ENCODE peak calls at places on chromosomes 2 and 18, in nine cellular contexts. J is naive B cell, Q is COR-L47, P is SK-MEL-5, X is NCI-H69, I is mucosa of gallbladder, R is kidney epithelial cell, D is A549, B is epithelial cell of esophagus. K is an unnamed sample.
A peak's percentile ranks its signal among the peaks of the same experiment; 100 is the strongest.

GRCh38 chr2:203399031-203399430 is 70.8 kb downstream of the ABI2 start:
- DNase-seq in B (no peak), R (no peak), J (no peak), D (no peak), Q (no peak), P (no peak), I (no peak), X (no peak), K (no peak)

GRCh38 chr2:140589696-140590095 is 1541.1 kb downstream of the LRP1B start:
- DNase-seq in X (no peak), P (no peak), B (no peak), R (no peak), Q (no peak), D (no peak), I (no peak), J (no peak), K (no peak)

GRCh38 chr2:33441235-33441810 is 35.1 kb upstream of the RASGRP3 start:
- DNase-seq in X (peak; percentile 44), P (peak; percentile 90), Q (peak; percentile 2), D (peak; percentile 80), J (peak; percentile 2), B (peak; percentile 64), I (peak; percentile 31), R (no peak), K (no peak)

GRCh38 chr2:237412646-237413292 is 1.2 kb downstream of the COL6A3 start:
- DNase-seq in P (no peak), D (no peak), I (no peak), B (no peak), X (no peak), Q (no peak), R (no peak), J (no peak), K (no peak)

GRCh38 chr2:195049372-195050031 is 607.5 kb upstream of the SLC39A10 start:
- DNase-seq in R (no peak), X (no peak), Q (no peak), P (no peak), D (no peak), I (no peak), B (peak; percentile 75), J (no peak), K (no peak)

GRCh38 chr2:189849550-189849949 is 65.3 kb downstream of the PMS1 start:
- DNase-seq in P (no peak), D (no peak), I (no peak), X (no peak), J (no peak), R (no peak), B (peak; percentile 29), Q (no peak), K (no peak)

GRCh38 chr18:30106356-30106755 is 936.2 kb downstream of the DSC3 start:
- DNase-seq in X (no peak), I (no peak), J (no peak), B (peak; percentile 55), R (no peak), Q (no peak), D (no peak), P (peak; percentile 74), K (no peak)

GRCh38 chr18:58321986-58322385 is 278.0 kb downstream of the NEDD4L start:
- DNase-seq in Q (peak; percentile 92), X (peak; percentile 96), I (peak; percentile 77), J (no peak), R (peak; percentile 44), D (peak; percentile 75), P (peak; percentile 58), B (peak; percentile 92), K (no peak)

GRCh38 chr18:76528477-76529432 is 33.7 kb upstream of the ZNF516 start:
- DNase-seq in Q (peak; percentile 46), B (peak; percentile 70), J (no peak), R (no peak), X (peak; percentile 71), I (peak; percentile 38), P (no peak), D (no peak), K (no peak)